ENCODE peak calls at places on chromosome 21, in seven cellular contexts. D, I, Y, U, V, C and R are unnamed samples.

GRCh38 chr21:45844181-45844580 is 137.4 kb upstream of the COL6A1 start:
- DNase-seq in D (no peak), I (no peak), Y (no peak), U (no peak), V (no peak), C (no peak), R (no peak)

GRCh38 chr21:35215870-35216269 is 166.8 kb upstream of the RUNX1 start:
- DNase-seq in D (no peak), I (no peak), Y (no peak), U (no peak), V (no peak), C (no peak), R (no peak)

GRCh38 chr21:27306821-27307746 is 340.2 kb upstream of the ADAMTS5 start:
- DNase-seq in D (no peak), I (no peak), Y (no peak), U (no peak), V (no peak), C (no peak), R (peak; percentile 32)

GRCh38 chr21:25515484-25516405 is 91.5 kb downstream of the MRPL39 start:
- DNase-seq in D (no peak), I (no peak), Y (no peak), U (peak; percentile 62), V (peak; percentile 24), C (no peak), R (peak; percentile 16)

GRCh38 chr21:31514598-31514997 is 144.9 kb upstream of the SOD1 start:
- DNase-seq in D (no peak), I (no peak), Y (no peak), U (peak; percentile 57), V (no peak), C (no peak), R (no peak)

GRCh38 chr21:25370311-25370744 is 237.0 kb downstream of the MRPL39 start:
- DNase-seq in D (peak; percentile 56), I (peak; percentile 89), Y (no peak), U (peak; percentile 93), V (peak; percentile 97), C (no peak), R (peak; percentile 88)

GRCh38 chr21:44593598-44594405 is 1.5 kb upstream of the KRTAP10-6 start:
- DNase-seq in D (no peak), I (no peak), Y (peak; percentile 43), U (no peak), V (no peak), C (no peak), R (no peak)

GRCh38 chr21:17613242-17613676 is 558 bp upstream of the BTG3 start:
- DNase-seq in D (no peak), I (peak; percentile 29), Y (no peak), U (peak; percentile 42), V (peak; percentile 15), C (no peak), R (peak; percentile 39)

GRCh38 chr21:46325073-46325912 is 1.3 kb downstream of the PCNT start:
- DNase-seq in D (no peak), I (peak; percentile 56), Y (peak; percentile 58), U (peak; percentile 55), V (peak; percentile 64), C (peak; percentile 20), R (peak; percentile 60)

GRCh38 chr21:42218836-42219605 is at the start of gene ABCG1:
- DNase-seq in D (no peak), I (peak; percentile 33), Y (peak; percentile 58), U (peak; percentile 28), V (no peak), C (no peak), R (peak; percentile 52)

GRCh38 chr21:16536661-16537359 is 807.0 kb downstream of the USP25 start:
- DNase-seq in D (no peak), I (peak; percentile 68), Y (no peak), U (peak; percentile 49), V (peak; percentile 61), C (no peak), R (no peak)

GRCh38 chr21:28240586-28240985 is 752.1 kb downstream of the LTN1 start:
- DNase-seq in D (no peak), I (peak; percentile 34), Y (no peak), U (peak; percentile 36), V (peak; percentile 42), C (no peak), R (no peak)